ENCODE peak calls at places on chromosomes 4 and X, in five cellular contexts. One of them, this sample, is unnamed.

GRCh38 chr4:156146581-156146980 is 192.9 kb upstream of the CTSO start:
- DNase-seq in fibroblast of mammary gland: no peak
- DNase-seq in WERI-Rb-1: no peak
- DNase-seq in body of pancreas: no peak
- DNase-seq in epithelial cell of esophagus: no peak
- DNase-seq in this sample: no peak

GRCh38 chr4:79865253-79865652 is 207.8 kb downstream of the ANTXR2 start:
- DNase-seq in body of pancreas: no peak
- DNase-seq in fibroblast of mammary gland: peak
- DNase-seq in WERI-Rb-1: no peak
- DNase-seq in epithelial cell of esophagus: peak
- DNase-seq in this sample: peak

GRCh38 chr4:3807861-3808521 is 41.8 kb downstream of the ADRA2C start:
- DNase-seq in WERI-Rb-1: peak
- DNase-seq in fibroblast of mammary gland: no peak
- DNase-seq in body of pancreas: no peak
- DNase-seq in epithelial cell of esophagus: no peak
- DNase-seq in this sample: no peak

GRCh38 chr4:122539861-122540465 is 80.9 kb downstream of the IL21 start:
- DNase-seq in fibroblast of mammary gland: no peak
- DNase-seq in epithelial cell of esophagus: peak
- DNase-seq in body of pancreas: no peak
- DNase-seq in WERI-Rb-1: no peak
- DNase-seq in this sample: peak

GRCh38 chrX:12891915-12892506 is 14.4 kb upstream of the TLR8 start:
- DNase-seq in epithelial cell of esophagus: no peak
- DNase-seq in WERI-Rb-1: no peak
- DNase-seq in fibroblast of mammary gland: no peak
- DNase-seq in body of pancreas: no peak
- DNase-seq in this sample: no peak

GRCh38 chr4:103915224-103915869 is 195.6 kb upstream of the TACR3 start:
- DNase-seq in epithelial cell of esophagus: peak
- DNase-seq in WERI-Rb-1: no peak
- DNase-seq in body of pancreas: no peak
- DNase-seq in fibroblast of mammary gland: peak
- DNase-seq in this sample: peak

GRCh38 chr4:183602444-183603102 is 56.4 kb downstream of the RWDD4 start:
- DNase-seq in epithelial cell of esophagus: peak
- DNase-seq in WERI-Rb-1: no peak
- DNase-seq in body of pancreas: no peak
- DNase-seq in fibroblast of mammary gland: peak
- DNase-seq in this sample: peak

GRCh38 chrX:3680459-3680858 is 33.0 kb downstream of the PRKX start:
- DNase-seq in body of pancreas: no peak
- DNase-seq in fibroblast of mammary gland: no peak
- DNase-seq in epithelial cell of esophagus: no peak
- DNase-seq in WERI-Rb-1: no peak
- DNase-seq in this sample: no peak

GRCh38 chrX:48961585-48962091 is 4.2 kb upstream of the OTUD5 start:
- DNase-seq in WERI-Rb-1: no peak
- DNase-seq in body of pancreas: no peak
- DNase-seq in epithelial cell of esophagus: no peak
- DNase-seq in fibroblast of mammary gland: no peak
- DNase-seq in this sample: no peak

GRCh38 chr4:42390622-42391355 is 6.5 kb upstream of the SHISA3 start:
- DNase-seq in WERI-Rb-1: no peak
- DNase-seq in body of pancreas: no peak
- DNase-seq in fibroblast of mammary gland: no peak
- DNase-seq in epithelial cell of esophagus: no peak
- DNase-seq in this sample: no peak

GRCh38 chr4:153137168-153137567 is 67.1 kb upstream of the TRIM2 start:
- DNase-seq in body of pancreas: no peak
- DNase-seq in WERI-Rb-1: no peak
- DNase-seq in fibroblast of mammary gland: peak
- DNase-seq in epithelial cell of esophagus: peak
- DNase-seq in this sample: peak

GRCh38 chrX:20517565-20517964 is 250.9 kb upstream of the RPS6KA3 start:
- DNase-seq in WERI-Rb-1: no peak
- DNase-seq in body of pancreas: no peak
- DNase-seq in fibroblast of mammary gland: peak
- DNase-seq in epithelial cell of esophagus: no peak
- DNase-seq in this sample: no peak

GRCh38 chr4:4308800-4309441 is 18.9 kb downstream of the ZBTB49 start:
- DNase-seq in WERI-Rb-1: no peak
- DNase-seq in fibroblast of mammary gland: peak
- DNase-seq in epithelial cell of esophagus: peak
- DNase-seq in body of pancreas: no peak
- DNase-seq in this sample: no peak

GRCh38 chr4:5722328-5722727 is 11.3 kb downstream of the EVC start:
- DNase-seq in body of pancreas: no peak
- DNase-seq in epithelial cell of esophagus: peak
- DNase-seq in WERI-Rb-1: no peak
- DNase-seq in fibroblast of mammary gland: peak
- DNase-seq in this sample: no peak

GRCh38 chrX:6004529-6004928 is 224.1 kb downstream of the NLGN4X start:
- DNase-seq in body of pancreas: no peak
- DNase-seq in epithelial cell of esophagus: no peak
- DNase-seq in WERI-Rb-1: no peak
- DNase-seq in fibroblast of mammary gland: no peak
- DNase-seq in this sample: no peak

GRCh38 chr4:85790582-85790981 is 315.6 kb downstream of the ARHGAP24 start:
- DNase-seq in WERI-Rb-1: no peak
- DNase-seq in body of pancreas: no peak
- DNase-seq in epithelial cell of esophagus: no peak
- DNase-seq in fibroblast of mammary gland: peak
- DNase-seq in this sample: no peak

GRCh38 chrX:13868481-13869040 is 51.7 kb upstream of the GPM6B start:
- DNase-seq in body of pancreas: no peak
- DNase-seq in epithelial cell of esophagus: peak
- DNase-seq in fibroblast of mammary gland: peak
- DNase-seq in WERI-Rb-1: no peak
- DNase-seq in this sample: peak

DNA sequence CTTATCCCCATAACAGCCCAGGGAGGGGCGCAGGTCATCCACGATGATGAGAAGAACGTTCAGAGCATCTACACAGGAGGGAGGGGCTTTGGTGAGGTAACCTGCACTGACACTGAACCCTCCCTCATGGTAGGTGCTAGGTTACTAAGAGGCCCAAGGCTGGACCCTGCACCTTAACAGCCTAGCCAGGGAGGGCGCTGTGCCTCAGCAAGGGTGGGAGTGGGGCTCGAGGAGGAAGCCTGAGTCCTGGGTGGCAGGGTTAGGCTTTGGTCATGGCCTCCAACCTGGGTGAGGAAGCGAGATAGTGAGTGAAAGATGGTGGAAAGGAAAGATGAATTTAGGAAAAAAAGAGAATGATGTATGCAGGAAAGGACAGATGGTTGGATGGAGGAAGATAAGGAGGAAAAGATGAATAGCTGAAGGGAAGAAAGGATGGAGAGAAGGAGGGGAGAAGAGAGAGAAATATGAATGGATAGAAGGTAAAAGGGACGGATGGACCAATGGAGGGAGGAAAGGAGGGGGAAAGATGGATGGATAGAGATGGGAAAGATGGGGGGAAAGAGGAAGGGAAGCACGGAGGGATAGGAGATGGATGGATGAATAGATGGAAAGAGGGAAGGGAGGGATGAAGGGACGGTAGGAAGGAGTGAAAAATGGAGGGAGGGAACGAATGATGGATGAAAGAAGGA is 736 bp downstream of the IDS start:
- DNase-seq in WERI-Rb-1: peak
- DNase-seq in body of pancreas: no peak
- DNase-seq in epithelial cell of esophagus: no peak
- DNase-seq in fibroblast of mammary gland: peak
- DNase-seq in this sample: no peak
- TF ChIP-seq CTCF in WERI-Rb-1: peak
- TF ChIP-seq CTCF in body of pancreas: no peak
- TF ChIP-seq CTCF in epithelial cell of esophagus: peak
- TF ChIP-seq CTCF in fibroblast of mammary gland: no peak
- TF ChIP-seq CTCF in this sample: peak

GRCh38 chr4:188417181-188417580 is 277.9 kb downstream of the TRIML1 start:
- DNase-seq in WERI-Rb-1: no peak
- DNase-seq in body of pancreas: no peak
- DNase-seq in fibroblast of mammary gland: no peak
- DNase-seq in epithelial cell of esophagus: peak
- DNase-seq in this sample: peak
- TF ChIP-seq CTCF in WERI-Rb-1: no peak
- TF ChIP-seq CTCF in body of pancreas: no peak
- TF ChIP-seq CTCF in fibroblast of mammary gland: no peak
- TF ChIP-seq CTCF in epithelial cell of esophagus: no peak
- TF ChIP-seq CTCF in this sample: no peak

DNA sequence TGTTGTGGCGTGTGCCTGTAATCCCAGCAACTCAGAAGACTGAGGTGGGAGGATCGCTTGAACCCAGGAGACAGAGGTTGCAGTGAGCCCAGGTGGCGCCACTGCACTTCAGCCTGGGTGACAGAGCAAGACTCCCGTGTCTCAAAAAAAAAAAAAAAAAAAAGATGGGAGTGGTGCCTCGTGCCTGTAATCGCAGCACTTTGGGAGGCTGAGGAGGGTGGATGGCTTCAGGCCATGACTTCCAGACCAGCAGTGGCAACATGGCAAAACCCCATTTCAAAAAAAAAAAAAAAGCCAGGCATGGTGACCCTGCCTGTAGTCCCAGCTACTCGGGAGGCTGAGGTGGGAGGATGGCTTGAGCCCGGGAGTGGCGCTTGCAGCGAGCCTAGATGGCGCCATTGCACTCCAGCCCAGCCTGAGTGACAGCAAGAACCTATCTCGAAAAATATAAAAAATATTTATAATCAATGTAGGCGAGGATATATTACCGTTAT is 27.0 kb downstream of the EIF2S3 start:
- DNase-seq in fibroblast of mammary gland: peak
- DNase-seq in WERI-Rb-1: peak
- DNase-seq in epithelial cell of esophagus: peak
- DNase-seq in body of pancreas: peak
- DNase-seq in this sample: peak
- TF ChIP-seq CTCF in fibroblast of mammary gland: peak
- TF ChIP-seq CTCF in WERI-Rb-1: peak
- TF ChIP-seq CTCF in epithelial cell of esophagus: peak
- TF ChIP-seq CTCF in body of pancreas: peak
- TF ChIP-seq CTCF in this sample: peak

GRCh38 chr4:138279286-138279685 is 37.1 kb upstream of the SLC7A11 start:
- DNase-seq in fibroblast of mammary gland: no peak
- DNase-seq in epithelial cell of esophagus: no peak
- DNase-seq in body of pancreas: no peak
- DNase-seq in WERI-Rb-1: no peak
- DNase-seq in this sample: no peak
- TF ChIP-seq CTCF in fibroblast of mammary gland: no peak
- TF ChIP-seq CTCF in epithelial cell of esophagus: no peak
- TF ChIP-seq CTCF in body of pancreas: no peak
- TF ChIP-seq CTCF in WERI-Rb-1: no peak
- TF ChIP-seq CTCF in this sample: no peak

GRCh38 chr4:99405433-99406115 is 29.6 kb downstream of the ADH7 start:
- DNase-seq in epithelial cell of esophagus: peak
- DNase-seq in WERI-Rb-1: peak
- DNase-seq in fibroblast of mammary gland: peak
- DNase-seq in body of pancreas: peak
- DNase-seq in this sample: peak

GRCh38 chr4:99400831-99401230 is 34.3 kb downstream of the ADH7 start:
- DNase-seq in WERI-Rb-1: no peak
- DNase-seq in body of pancreas: no peak
- DNase-seq in epithelial cell of esophagus: no peak
- DNase-seq in fibroblast of mammary gland: no peak
- DNase-seq in this sample: no peak

GRCh38 chr4:99403380-99404194 is 31.6 kb downstream of the ADH7 start:
- DNase-seq in fibroblast of mammary gland: peak
- DNase-seq in body of pancreas: no peak
- DNase-seq in epithelial cell of esophagus: peak
- DNase-seq in WERI-Rb-1: no peak
- DNase-seq in this sample: no peak

GRCh38 chr4:99404595-99405287 is 30.4 kb downstream of the ADH7 start:
- DNase-seq in body of pancreas: no peak
- DNase-seq in fibroblast of mammary gland: peak
- DNase-seq in epithelial cell of esophagus: peak
- DNase-seq in WERI-Rb-1: no peak
- DNase-seq in this sample: peak

GRCh38 chr4:99402765-99403164 is 32.4 kb downstream of the ADH7 start:
- DNase-seq in body of pancreas: peak
- DNase-seq in epithelial cell of esophagus: no peak
- DNase-seq in WERI-Rb-1: peak
- DNase-seq in fibroblast of mammary gland: no peak
- DNase-seq in this sample: no peak
- TF ChIP-seq CTCF in body of pancreas: no peak
- TF ChIP-seq CTCF in epithelial cell of esophagus: no peak
- TF ChIP-seq CTCF in WERI-Rb-1: peak
- TF ChIP-seq CTCF in fibroblast of mammary gland: no peak
- TF ChIP-seq CTCF in this sample: no peak

DNA sequence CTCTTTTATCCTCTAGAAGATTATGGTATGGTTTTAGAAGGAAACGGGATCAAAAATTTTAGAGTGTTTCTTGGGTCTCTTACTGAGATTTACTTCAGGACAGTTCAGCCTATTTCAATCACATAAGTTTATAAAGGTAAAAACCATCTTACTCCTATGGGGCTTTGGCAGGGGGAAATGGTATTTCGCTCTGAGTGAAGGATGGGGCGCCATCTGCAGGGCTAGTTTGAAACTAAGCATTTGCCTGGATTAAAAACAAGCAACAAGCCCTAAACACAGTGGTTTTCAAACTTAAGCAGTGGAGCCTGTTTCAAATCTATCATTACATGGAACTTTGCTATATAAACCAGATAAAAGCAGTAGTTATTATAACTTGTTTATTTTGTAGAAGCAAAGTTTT is 361.5 kb upstream of the FMR1 start:
- DNase-seq in WERI-Rb-1: peak
- DNase-seq in fibroblast of mammary gland: no peak
- DNase-seq in body of pancreas: peak
- DNase-seq in epithelial cell of esophagus: peak
- DNase-seq in this sample: peak
- TF ChIP-seq CTCF in WERI-Rb-1: peak
- TF ChIP-seq CTCF in fibroblast of mammary gland: no peak
- TF ChIP-seq CTCF in body of pancreas: peak
- TF ChIP-seq CTCF in epithelial cell of esophagus: peak
- TF ChIP-seq CTCF in this sample: peak

GRCh38 chrX:14964500-14964899 is 91.3 kb downstream of the MOSPD2 start:
- DNase-seq in epithelial cell of esophagus: peak
- DNase-seq in WERI-Rb-1: no peak
- DNase-seq in fibroblast of mammary gland: peak
- DNase-seq in body of pancreas: no peak
- DNase-seq in this sample: no peak
- TF ChIP-seq CTCF in epithelial cell of esophagus: no peak
- TF ChIP-seq CTCF in WERI-Rb-1: no peak
- TF ChIP-seq CTCF in fibroblast of mammary gland: peak
- TF ChIP-seq CTCF in body of pancreas: no peak
- TF ChIP-seq CTCF in this sample: no peak

GRCh38 chrX:68462653-68463052 is 29.4 kb upstream of the OPHN1 start:
- DNase-seq in WERI-Rb-1: peak
- DNase-seq in fibroblast of mammary gland: peak
- DNase-seq in epithelial cell of esophagus: peak
- DNase-seq in body of pancreas: peak
- DNase-seq in this sample: peak
- TF ChIP-seq CTCF in WERI-Rb-1: peak
- TF ChIP-seq CTCF in fibroblast of mammary gland: peak
- TF ChIP-seq CTCF in epithelial cell of esophagus: peak
- TF ChIP-seq CTCF in body of pancreas: peak
- TF ChIP-seq CTCF in this sample: peak

This sample was measured in MCF 10A.